ENCODE peak calls at places on chromosomes 16 and 17, in ten cellular contexts. D is anterior cingulate cortex; E is NCI-H1105; Z is activated gamma-delta T cell treated with anti-CD3 and anti-CD28 coated beads, Interleukin-2, amount 50 U/mL, for 16 hours; R is NCI-H2171; V is stimulated activated CD4-positive, alpha-beta T cell treated with anti-CD3 and anti-CD28 coated beads, Interleukin-1b, Interleukin-23, amount 100 ng/mL, for 24 hours; J is NCI-H345; A is amniotic epithelial cell; O is germinal center; W is effector memory CD8-positive, alpha-beta T cell. N is an unnamed sample.

GRCh38 chr17:81865733-81866439 is 5.3 kb downstream of the ARHGDIA start:
- DNase-seq in J (no peak), E (peak), D (no peak), A (peak), Z (no peak), W (no peak), V (no peak), O (no peak), R (no peak), N (peak)

GRCh38 chr16:12006637-12007036 is 30.1 kb downstream of the SNX29 start:
- DNase-seq in D (no peak), Z (no peak), O (no peak), J (no peak), R (no peak), W (no peak), V (no peak), A (no peak), E (no peak), N (no peak)

GRCh38 chr17:38704645-38705522 is at the start of gene MLLT6:
- DNase-seq in V (peak), Z (peak), W (peak), R (peak), A (peak), O (peak), J (peak), E (peak), D (peak), N (peak)

GRCh38 chr17:68398731-68399637 is 58.3 kb downstream of the WIPI1 start:
- DNase-seq in J (peak), A (peak), O (peak), W (no peak), R (no peak), D (no peak), V (no peak), E (no peak), Z (no peak), N (no peak)

GRCh38 chr17:37490638-37491614 is 1.2 kb downstream of the DUSP14 start:
- DNase-seq in A (peak), O (no peak), V (peak), Z (no peak), E (no peak), W (no peak), R (no peak), J (no peak), D (no peak), N (peak)

GRCh38 chr16:85990861-85991301 is 91.9 kb downstream of the IRF8 start:
- DNase-seq in Z (no peak), O (peak), J (no peak), A (no peak), V (no peak), D (no peak), E (no peak), R (no peak), W (no peak), N (peak)

GRCh38 chr16:30615358-30616076 is 5.3 kb upstream of the ZNF689 start:
- DNase-seq in A (no peak), R (no peak), Z (peak), O (peak), D (no peak), J (peak), V (peak), W (peak), E (peak), N (peak)

GRCh38 chr16:46573008-46573833 is 48.0 kb downstream of the SHCBP1 start:
- DNase-seq in A (peak), V (no peak), Z (no peak), O (no peak), R (no peak), W (no peak), E (no peak), D (no peak), J (no peak), N (no peak)

GRCh38 chr17:82492647-82493516 is 26.6 kb upstream of the FOXK2 start:
- DNase-seq in E (no peak), R (no peak), J (no peak), W (no peak), D (no peak), Z (no peak), A (peak), V (no peak), O (no peak), N (no peak)

GRCh38 chr17:1275962-1276736 is 3.3 kb upstream of the TRARG1 start:
- DNase-seq in V (peak), O (peak), J (peak), D (no peak), Z (peak), R (peak), A (no peak), W (peak), E (no peak), N (peak)

GRCh38 chr16:22428654-22429053 is 54.2 kb upstream of the CDR2 start:
- DNase-seq in J (no peak), V (no peak), Z (no peak), R (no peak), D (no peak), A (no peak), W (no peak), E (no peak), O (no peak), N (no peak)

GRCh38 chr17:48539177-48539576 is 5.7 kb downstream of the HOXB2 start:
- DNase-seq in E (no peak), R (no peak), J (no peak), O (no peak), A (peak), D (no peak), Z (no peak), V (no peak), W (no peak), N (peak)

GRCh38 chr17:83024205-83024971 is 55.0 kb upstream of the METRNL start:
- DNase-seq in O (no peak), W (no peak), A (no peak), V (no peak), J (no peak), Z (no peak), R (no peak), D (no peak), E (no peak), N (peak)

GRCh38 chr17:3474212-3474611 is 1.6 kb upstream of the ASPA start:
- DNase-seq in V (no peak), J (no peak), W (no peak), D (no peak), Z (no peak), R (no peak), A (no peak), E (no peak), O (no peak), N (no peak)

GRCh38 chr16:66359012-66359411 is 7.5 kb upstream of the CDH5 start:
- DNase-seq in Z (no peak), E (no peak), O (no peak), W (no peak), V (no peak), D (no peak), A (peak), R (no peak), J (no peak), N (no peak)

GRCh38 chr17:49518346-49519078 is 23.4 kb downstream of the NGFR start:
- DNase-seq in D (no peak), Z (no peak), J (no peak), V (no peak), O (no peak), W (no peak), E (no peak), A (no peak), R (no peak), N (no peak)

GRCh38 chr17:9987779-9988585 is 82.9 kb upstream of the RCVRN start:
- DNase-seq in A (no peak), O (peak), V (no peak), R (no peak), Z (peak), D (no peak), W (peak), E (no peak), J (no peak), N (no peak)

GRCh38 chr17:74206332-74206818 is 2.9 kb downstream of the RPL38 start:
- DNase-seq in A (no peak), V (no peak), D (no peak), O (no peak), R (no peak), J (no peak), W (no peak), E (no peak), Z (no peak), N (no peak)

GRCh38 chr17:79883202-79883601 is 44.0 kb upstream of the CBX4 start:
- DNase-seq in D (no peak), Z (no peak), W (no peak), E (no peak), J (no peak), A (no peak), O (no peak), V (no peak), R (no peak), N (no peak)

GRCh38 chr16:24253192-24253591 is 2.9 kb upstream of the CACNG3 start:
- DNase-seq in O (peak), W (peak), D (peak), R (no peak), E (peak), V (peak), J (peak), Z (peak), A (peak), N (no peak)

GRCh38 chr16:67120025-67120424 is 10.3 kb downstream of the PHAF1 start:
- DNase-seq in E (no peak), R (no peak), D (no peak), A (no peak), W (no peak), Z (no peak), J (no peak), O (no peak), V (no peak), N (no peak)

GRCh38 chr17:5488752-5489151 is 2.4 kb downstream of the MIS12 start:
- DNase-seq in Z (no peak), J (no peak), A (no peak), V (no peak), E (no peak), R (no peak), W (no peak), D (no peak), O (no peak), N (no peak)

GRCh38 chr16:24771779-24772157 is 42.3 kb downstream of the TNRC6A start:
- DNase-seq in W (no peak), E (no peak), A (no peak), R (no peak), J (no peak), D (no peak), O (no peak), V (no peak), Z (no peak), N (no peak)

GRCh38 chr17:68832140-68832871 is 122.9 kb downstream of the ABCA8 start:
- DNase-seq in R (no peak), W (no peak), O (no peak), V (no peak), A (no peak), J (no peak), Z (no peak), D (no peak), E (no peak), N (no peak)

GRCh38 chr17:1484586-1485310 is 7.7 kb downstream of the MYO1C start:
- DNase-seq in Z (no peak), A (peak), W (peak), E (peak), V (no peak), D (no peak), R (peak), O (peak), J (peak), N (peak)

N was measured in sciatic nerve.